ENCODE peak calls at places on chromosome 4, in eight cellular contexts. Y is K562, X is fibroblast of lung, L is lung, E is uterus, G is astrocyte, P is neural progenitor cell, Q is left lung. N is an unnamed sample. For H3K27me3, the result is how much of the 10 kb centered on the place peaks cover.

GRCh38 chr4:101101072-101101471 is 246.3 kb downstream of the PPP3CA start:
- DNase-seq in Y (no peak), X (no peak), L (no peak), E (no peak), G (no peak), P (no peak), Q (no peak), N (no peak)

GRCh38 chr4:90187148-90187884 is 60.1 kb downstream of the CCSER1 start:
- DNase-seq in Y (no peak), X (no peak), L (no peak), E (no peak), G (no peak), P (no peak), Q (no peak), N (no peak)

GRCh38 chr4:111269439-111269838 is 646.6 kb upstream of the PITX2 start:
- DNase-seq in Y (no peak), X (no peak), L (no peak), E (no peak), G (peak), P (no peak), Q (no peak), N (no peak)

GRCh38 chr4:25913056-25913850 is 767 bp upstream of the SMIM20 start:
- DNase-seq in Y (no peak), X (no peak), L (peak), E (peak), G (no peak), P (peak), Q (peak), N (peak)

GRCh38 chr4:185500035-185500434 is 28.5 kb upstream of the CCDC110 start:
- DNase-seq in Y (no peak), X (no peak), L (no peak), E (no peak), G (no peak), P (no peak), Q (no peak), N (no peak)

GRCh38 chr4:55733874-55734437 is 85.6 kb upstream of the EXOC1L start:
- DNase-seq in Y (peak), X (peak), L (peak), E (peak), G (peak), P (no peak), Q (peak), N (no peak)

GRCh38 chr4:20890752-20891151 is 190.5 kb downstream of the PACRGL start:
- DNase-seq in Y (no peak), X (no peak), L (no peak), E (no peak), G (no peak), P (no peak), Q (no peak), N (no peak)

GRCh38 chr4:92172203-92172602 is 131.6 kb upstream of the GRID2 start:
- DNase-seq in Y (no peak), X (peak), L (no peak), E (no peak), G (no peak), P (no peak), Q (no peak), N (no peak)

GRCh38 chr4:27081675-27082579 is 221.3 kb downstream of the STIM2 start:
- DNase-seq in Y (no peak), X (no peak), L (no peak), E (no peak), G (no peak), P (no peak), Q (no peak), N (no peak)

GRCh38 chr4:169774466-169775445 is 17.0 kb upstream of the HPF1 start:
- DNase-seq in Y (peak), X (peak), L (no peak), E (no peak), G (no peak), P (peak), Q (no peak), N (no peak)

GRCh38 chr4:93830090-93830818 is 1.7 kb downstream of the ATOH1 start:
- DNase-seq in Y (no peak), X (no peak), L (no peak), E (no peak), G (no peak), P (peak), Q (no peak), N (no peak)
- H3K27me3 ChIP-seq in Y (under half), X (under half), L (under half), E (under half), G (half or more), P (half or more), Q (half or more), N (half or more)

DNA sequence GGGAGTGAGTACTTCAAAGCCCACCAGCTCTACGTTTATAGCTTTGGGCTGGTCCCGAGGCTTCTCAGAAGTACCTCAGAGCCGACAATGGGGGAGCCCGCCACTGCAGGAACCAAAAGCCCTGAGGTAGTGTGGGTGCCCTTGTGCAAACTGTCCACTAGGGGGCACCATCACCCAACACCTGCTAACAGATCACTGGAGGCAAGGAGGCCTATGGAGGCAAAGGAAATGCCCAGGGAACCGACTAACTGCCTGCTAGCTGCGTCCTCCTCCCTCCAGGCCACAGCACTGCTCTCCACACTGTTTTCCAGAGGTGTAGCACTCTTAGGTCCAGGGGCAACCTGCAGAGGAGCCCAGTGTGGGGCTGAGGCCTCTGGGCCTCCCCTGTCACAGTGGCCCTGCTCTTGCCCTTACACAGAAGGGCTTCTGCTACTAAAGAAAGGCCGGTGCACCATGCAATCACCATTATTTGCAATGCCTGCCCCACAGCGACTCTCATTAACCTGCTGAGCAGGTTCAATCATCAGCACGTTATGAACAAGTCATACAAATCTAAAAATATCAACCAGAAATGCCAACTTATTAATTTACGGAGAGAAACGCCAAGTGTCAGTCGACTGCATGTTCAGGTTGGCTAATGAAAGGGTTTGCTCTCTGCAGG is 159.1 kb downstream of the NSUN7 start:
- DNase-seq in Y (peak), X (peak), L (peak), E (peak), G (peak), P (peak), Q (peak), N (peak)
- H3K4me3 ChIP-seq in Y (no peak), X (no peak), L (no peak), E (no peak), G (no peak), P (no peak), Q (no peak), N (no peak)

GRCh38 chr4:80361329-80361900 is 25.9 kb downstream of the CFAP299 start:
- DNase-seq in Y (no peak), X (peak), L (no peak), E (no peak), G (no peak), P (peak), Q (no peak), N (no peak)

GRCh38 chr4:80360102-80360501 is 24.6 kb downstream of the CFAP299 start:
- DNase-seq in Y (no peak), X (no peak), L (no peak), E (no peak), G (no peak), P (no peak), Q (no peak), N (no peak)

GRCh38 chr4:80360900-80361299 is 25.4 kb downstream of the CFAP299 start:
- DNase-seq in Y (no peak), X (peak), L (no peak), E (no peak), G (no peak), P (no peak), Q (no peak), N (no peak)

GRCh38 chr4:80365928-80366327 is 30.4 kb downstream of the CFAP299 start:
- DNase-seq in Y (no peak), X (peak), L (peak), E (no peak), G (peak), P (peak), Q (peak), N (no peak)

GRCh38 chr4:80362578-80363181 is 27.1 kb downstream of the CFAP299 start:
- DNase-seq in Y (no peak), X (peak), L (no peak), E (no peak), G (peak), P (peak), Q (no peak), N (peak)
- TF ChIP-seq CTCF in Y (peak), X (peak), L (peak), E (no peak), G (peak), P (peak), Q (peak), N (peak)

DNA sequence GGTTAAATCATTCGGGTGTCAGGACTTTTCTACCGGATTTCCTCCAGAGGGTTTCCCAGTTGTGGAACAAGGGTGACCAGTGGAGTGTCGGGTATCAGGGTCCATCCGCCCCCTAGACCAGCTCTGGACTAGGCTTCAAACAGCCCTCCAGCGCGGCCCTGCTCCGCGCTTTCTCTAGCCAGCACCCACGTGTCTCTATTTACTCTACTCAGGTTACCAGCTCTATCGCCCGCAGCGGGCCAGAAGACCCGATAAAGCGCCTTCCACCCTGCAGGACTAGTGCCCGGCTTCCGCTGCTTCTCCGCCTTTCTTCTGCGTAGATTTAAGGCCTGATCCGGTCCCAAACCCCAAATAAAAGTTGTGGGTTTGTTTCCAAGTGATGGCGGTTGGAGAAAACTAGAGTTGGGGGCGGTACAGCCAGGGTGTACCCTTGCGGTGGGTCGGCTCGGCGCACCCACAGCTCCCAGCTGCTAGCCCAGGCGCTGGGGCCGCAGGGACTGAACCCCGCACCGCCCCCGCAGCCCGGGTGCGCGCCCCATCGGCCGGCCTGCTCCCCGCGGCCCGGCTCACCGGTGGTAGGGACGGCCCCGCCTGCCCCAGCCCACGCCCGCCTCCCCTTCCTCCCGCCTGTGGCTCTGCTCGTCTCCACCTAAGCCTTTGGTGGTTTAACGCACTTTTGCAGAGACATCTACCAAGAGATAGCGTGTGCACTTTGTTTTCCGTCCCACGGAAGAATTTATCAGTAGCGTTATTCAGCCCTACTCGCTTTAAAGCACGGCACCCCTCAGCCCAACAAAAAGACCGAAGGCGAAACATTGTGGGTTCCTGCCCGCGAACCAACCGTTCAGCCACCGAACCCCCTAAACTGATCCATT is 2.1 kb downstream of the LEF1 start:
- DNase-seq in Y (peak), X (peak), L (no peak), E (no peak), G (peak), P (peak), Q (no peak), N (no peak)
- H3K27me3 ChIP-seq in Y (under half), X (under half), L (under half), E (under half), G (under half), P (half or more), Q (half or more), N (half or more)

DNA sequence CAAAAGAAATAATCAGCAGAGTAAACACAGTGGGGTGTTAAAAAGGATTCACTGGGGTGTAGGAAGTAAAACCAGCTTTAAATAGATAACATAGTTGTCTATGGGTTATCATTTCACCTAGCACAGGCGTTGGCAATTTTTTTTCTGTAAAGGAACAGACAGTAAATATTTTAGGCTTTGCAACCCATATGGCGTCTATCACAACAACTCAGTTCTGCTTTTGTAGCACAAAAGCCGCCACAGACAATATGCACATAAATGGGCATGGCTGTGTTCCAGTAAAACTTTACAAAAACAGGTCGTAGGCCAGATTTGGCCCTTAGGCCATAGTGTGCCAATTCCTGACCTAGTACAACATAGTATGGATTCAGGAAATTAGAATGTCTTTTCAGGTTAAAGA is 265.3 kb upstream of the GK2 start:
- DNase-seq in Y (no peak), X (no peak), L (no peak), E (no peak), G (no peak), P (no peak), Q (no peak), N (no peak)
- H3K4me3 ChIP-seq in Y (no peak), X (no peak), L (no peak), E (no peak), G (no peak), P (no peak), Q (no peak), N (no peak)

DNA sequence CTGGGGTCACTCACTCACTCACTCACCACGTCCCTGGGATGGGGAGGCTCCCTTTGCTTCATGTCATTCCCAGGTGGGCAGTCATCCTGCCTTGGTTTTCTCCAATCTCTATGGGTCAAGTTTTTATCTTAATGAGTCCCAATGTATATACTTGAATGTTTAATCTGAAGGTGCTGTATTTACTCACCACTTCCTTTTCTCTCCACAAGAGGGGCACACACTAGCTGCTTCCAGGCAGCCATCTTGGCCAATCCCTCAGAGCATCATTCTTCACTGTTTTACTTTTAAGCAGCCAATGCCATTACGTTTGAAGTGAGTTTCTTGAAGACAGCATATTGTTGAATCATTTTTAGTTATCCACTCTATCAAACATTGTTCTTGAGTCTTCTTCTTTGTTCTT is 153.4 kb upstream of the ARSJ start:
- DNase-seq in Y (no peak), X (no peak), L (no peak), E (no peak), G (no peak), P (peak), Q (no peak), N (no peak)
- TF ChIP-seq CTCF in Y (no peak), X (no peak), L (no peak), E (no peak), G (peak), P (peak), Q (no peak), N (no peak)